ENCODE peak calls at places on chromosomes 16 and 17, in four cellular contexts. G, Z, L and P are unnamed samples.

GRCh38 chr16:89317101-89317671 is 99.7 kb downstream of the ZNF778 start:
- DNase-seq in G (no peak), Z (no peak), L (no peak), P (no peak)

GRCh38 chr17:75219815-75220214 is 14.3 kb downstream of the NUP85 start:
- DNase-seq in G (no peak), Z (no peak), L (no peak), P (no peak)

GRCh38 chr16:81626181-81626674 is 152.9 kb upstream of the PLCG2 start:
- DNase-seq in G (no peak), Z (no peak), L (no peak), P (peak; percentile 61)

GRCh38 chr17:32305049-32305448 is 36.9 kb downstream of the C17orf75 start:
- DNase-seq in G (no peak), Z (no peak), L (no peak), P (no peak)

GRCh38 chr16:9012848-9013507 is 49.3 kb upstream of the USP7 start:
- DNase-seq in G (peak; percentile 27), Z (peak; percentile 93), L (peak; percentile 44), P (no peak)

GRCh38 chr17:41965694-41966375 is 760 bp upstream of the CNP start:
- DNase-seq in G (peak; percentile 68), Z (peak; percentile 97), L (peak; percentile 50), P (peak; percentile 38)

GRCh38 chr16:56871172-56871593 is 6.2 kb downstream of the SLC12A3 start:
- DNase-seq in G (peak; percentile 77), Z (no peak), L (no peak), P (peak; percentile 53)

GRCh38 chr16:10556240-10556639 is 24.2 kb downstream of the EMP2 start:
- DNase-seq in G (no peak), Z (no peak), L (no peak), P (no peak)

GRCh38 chr16:46852130-46852529 is 21.1 kb upstream of the C16orf87 start:
- DNase-seq in G (no peak), Z (no peak), L (no peak), P (no peak)

GRCh38 chr17:8125196-8125946 is 1.5 kb upstream of the HES7 start:
- DNase-seq in G (peak; percentile 79), Z (peak; percentile 88), L (peak; percentile 91), P (peak; percentile 60)

GRCh38 chr17:40600486-40601046 is 35.3 kb upstream of the CCR7 start:
- DNase-seq in G (no peak), Z (no peak), L (no peak), P (no peak)

GRCh38 chr16:73743665-73744496 is 552.7 kb upstream of the PSMD7 start:
- DNase-seq in G (no peak), Z (peak; percentile 35), L (no peak), P (no peak)

GRCh38 chr16:4097826-4098240 is 18.4 kb downstream of the ADCY9 start:
- DNase-seq in G (peak; percentile 85), Z (no peak), L (no peak), P (peak; percentile 70)

DNA sequence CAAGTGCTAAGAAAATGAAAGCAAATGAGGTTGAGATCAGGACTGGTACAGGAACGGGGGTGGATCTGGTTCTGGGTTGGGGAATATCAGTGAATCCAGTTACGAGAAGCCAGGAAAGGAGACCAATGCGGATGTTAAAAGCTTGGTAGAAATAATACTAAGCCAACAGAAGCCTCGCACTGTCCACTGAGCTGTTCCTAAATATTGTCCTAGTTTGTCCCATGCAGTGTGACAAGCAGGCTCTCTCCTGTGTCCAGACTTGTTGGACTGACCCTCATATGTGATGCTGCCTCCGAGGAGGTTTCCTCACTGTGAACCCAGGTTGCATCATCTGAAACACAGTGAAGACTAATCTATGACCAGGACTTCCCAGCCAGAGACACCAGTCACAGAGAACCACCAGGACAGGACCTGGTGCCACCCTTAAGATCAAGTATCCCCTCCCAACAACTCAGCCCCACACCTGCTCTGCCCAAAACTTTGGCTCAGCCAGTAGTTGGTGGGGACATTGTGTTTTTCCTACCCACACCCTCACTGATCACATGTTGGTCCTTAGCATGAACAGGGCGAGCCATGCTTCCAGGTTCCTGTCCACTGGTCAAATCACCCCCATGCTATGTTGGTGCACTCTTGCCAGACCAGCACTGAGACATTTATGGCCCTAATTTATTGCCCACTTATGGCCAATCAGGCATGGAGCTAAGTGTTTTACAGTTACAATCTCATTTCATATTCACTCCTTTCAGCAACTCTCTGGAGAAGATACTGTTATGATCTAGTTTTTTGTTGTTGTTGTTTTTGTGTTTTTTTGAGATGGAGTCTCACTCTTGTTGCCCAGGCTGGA is 32.6 kb upstream of the SCNN1B start:
- DNase-seq in G (no peak), Z (no peak), L (no peak), P (no peak)
- H3K14ac ChIP-seq in G (no peak overlapping the region), Z (no peak overlapping the region), L (no peak overlapping the region), P (no peak overlapping the region)

GRCh38 chr16:87263418-87264052 is 53.7 kb downstream of the C16orf95 start:
- DNase-seq in G (no peak), Z (no peak), L (no peak), P (no peak)
- H4K91ac ChIP-seq in G (no peak overlapping the region), Z (no peak overlapping the region), L (no peak overlapping the region), P (no peak overlapping the region)

DNA sequence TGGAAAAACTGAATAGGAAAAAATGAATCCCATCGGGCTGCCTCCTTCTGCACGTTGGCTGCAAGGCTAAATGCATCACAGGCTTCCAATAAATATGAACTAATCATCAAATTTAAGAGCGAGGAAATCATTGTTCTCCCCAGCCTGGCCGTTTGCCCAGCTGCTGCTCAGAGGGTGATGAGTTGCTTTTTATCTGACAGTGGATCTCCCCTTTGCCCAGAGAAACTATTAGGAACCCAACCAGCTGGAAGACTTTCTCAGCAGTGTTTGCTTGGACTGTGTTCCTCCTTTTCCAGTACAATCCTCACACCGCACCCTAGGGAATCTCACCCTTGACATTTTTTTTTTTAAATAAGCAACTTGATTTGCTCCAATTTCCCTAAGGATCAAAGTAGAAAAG is 149.7 kb downstream of the SOX9 start:
- DNase-seq in G (peak; percentile 1), Z (no peak), L (no peak), P (peak; percentile 3)
- H3K4me2 ChIP-seq in G (no peak overlapping the region), Z (no peak overlapping the region), L (no peak overlapping the region), P (no peak overlapping the region)

GRCh38 chr16:70430667-70431536 is 8.0 kb downstream of the ST3GAL2 start:
- DNase-seq in G (peak; percentile 55), Z (peak; percentile 69), L (no peak), P (peak; percentile 24)
- H3K14ac ChIP-seq in G (no peak overlapping the region), Z (peak overlapping the region; percentile 74), L (peak overlapping the region; percentile 11), P (peak overlapping the region; percentile 89)